ENCODE peak calls at places on chromosomes 11 and 22, in ten cellular contexts. One of them, this sample, is unnamed. For H3K4me1, the result is how much of the 10 kb centered on the place peaks cover.

GRCh38 chr11:120532511-120533196 is 21.1 kb downstream of the GRIK4 start:
- DNase-seq in A549: no peak
- DNase-seq in tibial nerve: no peak
- DNase-seq in HepG2: peak
- DNase-seq in OCI-LY7: no peak
- DNase-seq in psoas muscle: no peak
- DNase-seq in lung: no peak
- DNase-seq in heart left ventricle: no peak
- DNase-seq in uterus: no peak
- DNase-seq in CD4-positive, CD25-positive, alpha-beta regulatory T cell: no peak
- DNase-seq in this sample: no peak

GRCh38 chr11:15967966-15968365 is 388.4 kb downstream of the SOX6 start:
- DNase-seq in A549: no peak
- DNase-seq in tibial nerve: no peak
- DNase-seq in HepG2: no peak
- DNase-seq in OCI-LY7: no peak
- DNase-seq in psoas muscle: no peak
- DNase-seq in lung: no peak
- DNase-seq in heart left ventricle: no peak
- DNase-seq in uterus: no peak
- DNase-seq in CD4-positive, CD25-positive, alpha-beta regulatory T cell: no peak
- DNase-seq in this sample: no peak

GRCh38 chr11:132490976-132491375 is 1041.3 kb downstream of the OPCML start:
- DNase-seq in A549: no peak
- DNase-seq in tibial nerve: no peak
- DNase-seq in HepG2: no peak
- DNase-seq in OCI-LY7: no peak
- DNase-seq in psoas muscle: no peak
- DNase-seq in lung: no peak
- DNase-seq in heart left ventricle: no peak
- DNase-seq in uterus: no peak
- DNase-seq in CD4-positive, CD25-positive, alpha-beta regulatory T cell: no peak
- DNase-seq in this sample: peak

GRCh38 chr11:61494341-61495038 is 14.1 kb upstream of the LRRC10B start:
- DNase-seq in A549: no peak
- DNase-seq in tibial nerve: no peak
- DNase-seq in HepG2: no peak
- DNase-seq in OCI-LY7: no peak
- DNase-seq in psoas muscle: no peak
- DNase-seq in lung: no peak
- DNase-seq in heart left ventricle: peak
- DNase-seq in uterus: no peak
- DNase-seq in CD4-positive, CD25-positive, alpha-beta regulatory T cell: no peak
- DNase-seq in this sample: no peak

GRCh38 chr11:57359396-57359795 is 21.2 kb downstream of the P2RX3 start:
- DNase-seq in A549: no peak
- DNase-seq in tibial nerve: no peak
- DNase-seq in HepG2: no peak
- DNase-seq in OCI-LY7: no peak
- DNase-seq in psoas muscle: no peak
- DNase-seq in lung: no peak
- DNase-seq in heart left ventricle: no peak
- DNase-seq in uterus: no peak
- DNase-seq in CD4-positive, CD25-positive, alpha-beta regulatory T cell: no peak
- DNase-seq in this sample: no peak

GRCh38 chr11:35619030-35619753 is 932 bp downstream of the FJX1 start:
- DNase-seq in A549: peak
- DNase-seq in tibial nerve: no peak
- DNase-seq in HepG2: no peak
- DNase-seq in OCI-LY7: no peak
- DNase-seq in psoas muscle: peak
- DNase-seq in lung: no peak
- DNase-seq in heart left ventricle: peak
- DNase-seq in uterus: peak
- DNase-seq in CD4-positive, CD25-positive, alpha-beta regulatory T cell: peak
- DNase-seq in this sample: no peak

GRCh38 chr11:117423046-117423575 is 95.5 kb downstream of the CEP164 start:
- DNase-seq in A549: no peak
- DNase-seq in tibial nerve: no peak
- DNase-seq in HepG2: no peak
- DNase-seq in OCI-LY7: no peak
- DNase-seq in psoas muscle: no peak
- DNase-seq in lung: no peak
- DNase-seq in heart left ventricle: no peak
- DNase-seq in uterus: no peak
- DNase-seq in CD4-positive, CD25-positive, alpha-beta regulatory T cell: no peak
- DNase-seq in this sample: no peak

GRCh38 chr11:83612891-83613766 is 327.0 kb upstream of the CCDC90B start:
- DNase-seq in A549: no peak
- DNase-seq in tibial nerve: no peak
- DNase-seq in HepG2: no peak
- DNase-seq in OCI-LY7: no peak
- DNase-seq in psoas muscle: no peak
- DNase-seq in lung: no peak
- DNase-seq in heart left ventricle: no peak
- DNase-seq in uterus: no peak
- DNase-seq in CD4-positive, CD25-positive, alpha-beta regulatory T cell: no peak
- DNase-seq in this sample: no peak

GRCh38 chr11:96105197-96105895 is 181.4 kb upstream of the MTMR2 start:
- DNase-seq in A549: no peak
- DNase-seq in tibial nerve: no peak
- DNase-seq in HepG2: peak
- DNase-seq in OCI-LY7: no peak
- DNase-seq in psoas muscle: no peak
- DNase-seq in lung: no peak
- DNase-seq in heart left ventricle: no peak
- DNase-seq in uterus: no peak
- DNase-seq in CD4-positive, CD25-positive, alpha-beta regulatory T cell: peak
- DNase-seq in this sample: no peak

GRCh38 chr11:68497761-68498160 is 37.2 kb downstream of the PPP6R3 start:
- DNase-seq in A549: no peak
- DNase-seq in tibial nerve: no peak
- DNase-seq in HepG2: no peak
- DNase-seq in OCI-LY7: no peak
- DNase-seq in psoas muscle: no peak
- DNase-seq in lung: no peak
- DNase-seq in heart left ventricle: no peak
- DNase-seq in uterus: no peak
- DNase-seq in CD4-positive, CD25-positive, alpha-beta regulatory T cell: no peak
- DNase-seq in this sample: no peak

GRCh38 chr11:102431404-102431803 is 21.2 kb downstream of the TMEM123 start:
- DNase-seq in A549: no peak
- DNase-seq in tibial nerve: no peak
- DNase-seq in HepG2: no peak
- DNase-seq in OCI-LY7: no peak
- DNase-seq in psoas muscle: no peak
- DNase-seq in lung: no peak
- DNase-seq in heart left ventricle: no peak
- DNase-seq in uterus: no peak
- DNase-seq in CD4-positive, CD25-positive, alpha-beta regulatory T cell: no peak
- DNase-seq in this sample: no peak

GRCh38 chr11:102428696-102429095 is 23.9 kb downstream of the TMEM123 start:
- DNase-seq in A549: no peak
- DNase-seq in tibial nerve: no peak
- DNase-seq in HepG2: no peak
- DNase-seq in OCI-LY7: no peak
- DNase-seq in psoas muscle: no peak
- DNase-seq in lung: no peak
- DNase-seq in heart left ventricle: no peak
- DNase-seq in uterus: no peak
- DNase-seq in CD4-positive, CD25-positive, alpha-beta regulatory T cell: no peak
- DNase-seq in this sample: no peak

GRCh38 chr11:102427068-102427467 is 25.5 kb downstream of the TMEM123 start:
- DNase-seq in A549: no peak
- DNase-seq in tibial nerve: no peak
- DNase-seq in HepG2: no peak
- DNase-seq in OCI-LY7: no peak
- DNase-seq in psoas muscle: no peak
- DNase-seq in lung: no peak
- DNase-seq in heart left ventricle: no peak
- DNase-seq in uterus: no peak
- DNase-seq in CD4-positive, CD25-positive, alpha-beta regulatory T cell: no peak
- DNase-seq in this sample: no peak

GRCh38 chr11:102430158-102430836 is 22.3 kb downstream of the TMEM123 start:
- DNase-seq in A549: no peak
- DNase-seq in tibial nerve: no peak
- DNase-seq in HepG2: no peak
- DNase-seq in OCI-LY7: peak
- DNase-seq in psoas muscle: no peak
- DNase-seq in lung: no peak
- DNase-seq in heart left ventricle: no peak
- DNase-seq in uterus: no peak
- DNase-seq in CD4-positive, CD25-positive, alpha-beta regulatory T cell: no peak
- DNase-seq in this sample: no peak

DNA sequence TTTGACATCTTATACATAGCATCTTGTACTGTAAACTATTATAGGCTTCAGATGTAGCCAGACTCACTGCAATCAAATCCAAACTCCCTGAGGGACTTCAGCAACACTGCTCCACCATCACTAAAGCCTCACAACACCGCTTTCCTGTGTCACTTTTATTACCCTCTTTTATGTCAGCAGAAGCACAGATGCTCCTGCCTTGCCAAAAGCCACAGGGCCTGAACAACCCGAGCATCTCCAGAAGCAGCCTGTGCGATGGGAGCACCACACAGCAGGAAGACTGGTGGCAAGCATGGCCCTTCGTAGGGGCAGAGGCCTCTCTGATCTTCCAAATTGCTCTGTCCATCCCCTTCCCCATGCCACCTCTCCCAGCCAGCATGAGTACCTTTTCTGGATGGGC is 22.9 kb downstream of the TMEM123 start:
- DNase-seq in A549: no peak
- DNase-seq in tibial nerve: no peak
- DNase-seq in HepG2: no peak
- DNase-seq in OCI-LY7: peak
- DNase-seq in psoas muscle: no peak
- DNase-seq in lung: no peak
- DNase-seq in heart left ventricle: no peak
- DNase-seq in uterus: no peak
- DNase-seq in CD4-positive, CD25-positive, alpha-beta regulatory T cell: no peak
- DNase-seq in this sample: no peak
- H3K4me3 ChIP-seq in A549: no peak
- H3K4me3 ChIP-seq in tibial nerve: no peak
- H3K4me3 ChIP-seq in HepG2: no peak
- H3K4me3 ChIP-seq in OCI-LY7: peak
- H3K4me3 ChIP-seq in psoas muscle: no peak
- H3K4me3 ChIP-seq in lung: no peak
- H3K4me3 ChIP-seq in heart left ventricle: no peak
- H3K4me3 ChIP-seq in uterus: no peak
- H3K4me3 ChIP-seq in CD4-positive, CD25-positive, alpha-beta regulatory T cell: peak
- H3K4me3 ChIP-seq in this sample: no peak

DNA sequence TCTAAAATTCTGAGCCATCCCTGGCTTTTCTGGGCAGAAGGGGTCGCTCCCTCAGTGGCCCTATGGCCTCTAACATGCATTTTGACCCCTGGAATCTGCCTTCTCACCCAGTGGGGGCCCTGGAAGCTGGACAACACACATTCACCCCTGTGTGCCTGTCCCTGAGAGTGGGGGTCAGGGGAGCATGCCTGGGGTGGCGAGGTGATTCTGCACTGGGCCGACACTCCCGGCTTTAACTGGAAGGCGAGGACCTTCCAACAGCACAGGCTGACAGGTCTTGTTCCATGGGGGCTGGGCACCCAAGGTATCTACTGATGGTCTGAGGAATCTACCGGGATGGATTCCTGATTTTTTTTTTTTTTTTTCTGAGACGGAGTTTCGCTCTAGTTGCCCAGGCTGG is 10.7 kb downstream of the PPM1F start:
- DNase-seq in A549: no peak
- DNase-seq in tibial nerve: no peak
- DNase-seq in HepG2: no peak
- DNase-seq in OCI-LY7: no peak
- DNase-seq in psoas muscle: no peak
- DNase-seq in lung: no peak
- DNase-seq in heart left ventricle: no peak
- DNase-seq in uterus: no peak
- DNase-seq in CD4-positive, CD25-positive, alpha-beta regulatory T cell: no peak
- DNase-seq in this sample: no peak
- H3K4me1 ChIP-seq in A549: under half
- H3K4me1 ChIP-seq in tibial nerve: half or more
- H3K4me1 ChIP-seq in HepG2: under half
- H3K4me1 ChIP-seq in OCI-LY7: under half
- H3K4me1 ChIP-seq in psoas muscle: half or more
- H3K4me1 ChIP-seq in lung: half or more
- H3K4me1 ChIP-seq in heart left ventricle: half or more
- H3K4me1 ChIP-seq in uterus: under half
- H3K4me1 ChIP-seq in CD4-positive, CD25-positive, alpha-beta regulatory T cell: under half
- H3K4me1 ChIP-seq in this sample: half or more

GRCh38 chr11:76392889-76393288 is 11.8 kb downstream of the GVQW3 start:
- DNase-seq in A549: no peak
- DNase-seq in tibial nerve: no peak
- DNase-seq in HepG2: no peak
- DNase-seq in OCI-LY7: no peak
- DNase-seq in psoas muscle: no peak
- DNase-seq in lung: no peak
- DNase-seq in heart left ventricle: no peak
- DNase-seq in uterus: no peak
- DNase-seq in CD4-positive, CD25-positive, alpha-beta regulatory T cell: no peak
- DNase-seq in this sample: no peak
- H3K4me3 ChIP-seq in A549: no peak
- H3K4me3 ChIP-seq in tibial nerve: no peak
- H3K4me3 ChIP-seq in HepG2: no peak
- H3K4me3 ChIP-seq in OCI-LY7: no peak
- H3K4me3 ChIP-seq in psoas muscle: no peak
- H3K4me3 ChIP-seq in lung: no peak
- H3K4me3 ChIP-seq in heart left ventricle: no peak
- H3K4me3 ChIP-seq in uterus: no peak
- H3K4me3 ChIP-seq in CD4-positive, CD25-positive, alpha-beta regulatory T cell: no peak
- H3K4me3 ChIP-seq in this sample: no peak

GRCh38 chr22:48100685-48101417 is 1338.4 kb downstream of the TBC1D22A start:
- DNase-seq in A549: no peak
- DNase-seq in tibial nerve: no peak
- DNase-seq in HepG2: no peak
- DNase-seq in OCI-LY7: peak
- DNase-seq in psoas muscle: no peak
- DNase-seq in lung: no peak
- DNase-seq in heart left ventricle: no peak
- DNase-seq in uterus: no peak
- DNase-seq in CD4-positive, CD25-positive, alpha-beta regulatory T cell: no peak
- DNase-seq in this sample: no peak
- H3K4me1 ChIP-seq in A549: under half
- H3K4me1 ChIP-seq in tibial nerve: under half
- H3K4me1 ChIP-seq in HepG2: under half
- H3K4me1 ChIP-seq in OCI-LY7: half or more
- H3K4me1 ChIP-seq in psoas muscle: under half
- H3K4me1 ChIP-seq in lung: under half
- H3K4me1 ChIP-seq in heart left ventricle: under half
- H3K4me1 ChIP-seq in uterus: under half
- H3K4me1 ChIP-seq in CD4-positive, CD25-positive, alpha-beta regulatory T cell: under half
- H3K4me1 ChIP-seq in this sample: under half

This sample was measured in esophagus muscularis mucosa.